ENCODE peak calls at places on chromosomes 4 and X, in nine cellular contexts. F is SW 1271; T is AG08396; B is COLO829; K is breast epithelium; V is body of pancreas; P is activated CD8-positive, alpha-beta memory T cell treated with anti-CD3 and anti-CD28 coated beads for 24 hours; M is stimulated activated CD8-positive, alpha-beta memory T cell treated with anti-CD3 and anti-CD28 coated beads, Interleukin-7, amount 100 ng/mL, for 1 hour; X is stimulated activated CD4-positive, alpha-beta T cell treated with anti-CD3 and anti-CD28 coated beads, Interleukin-1b, Interleukin-23, amount 100 ng/mL, for 4 hours. W is an unnamed sample.

GRCh38 chrX:101397779-101398178 is 7.0 kb downstream of the RPL36A start:
- DNase-seq in F (no peak), T (no peak), B (no peak), K (no peak), V (no peak), P (no peak), M (no peak), X (no peak), W (no peak)

GRCh38 chr4:172850838-172851237 is 317.8 kb upstream of the GALNT7 start:
- DNase-seq in F (no peak), T (peak), B (peak), K (no peak), V (no peak), P (no peak), M (no peak), X (no peak), W (no peak)

GRCh38 chr4:41624765-41625164 is 86.8 kb downstream of the LIMCH1 start:
- DNase-seq in F (no peak), T (no peak), B (no peak), K (no peak), V (no peak), P (no peak), M (no peak), X (no peak), W (no peak)

GRCh38 chrX:43822015-43822414 is 60.2 kb downstream of the MAOB start:
- DNase-seq in F (no peak), T (no peak), B (peak), K (no peak), V (no peak), P (no peak), M (no peak), X (no peak), W (no peak)

GRCh38 chr4:121192500-121192899 is 28.4 kb upstream of the TNIP3 start:
- DNase-seq in F (no peak), T (peak), B (peak), K (no peak), V (peak), P (no peak), M (no peak), X (no peak), W (no peak)

GRCh38 chrX:153582896-153583295 is 16.0 kb downstream of the CCNQ start:
- DNase-seq in F (no peak), T (no peak), B (peak), K (peak), V (peak), P (peak), M (no peak), X (peak), W (peak)

GRCh38 chr4:4549534-4549933 is 7.7 kb upstream of the STX18 start:
- DNase-seq in F (no peak), T (no peak), B (no peak), K (no peak), V (no peak), P (no peak), M (no peak), X (no peak), W (no peak)

GRCh38 chr4:11634283-11634682 is 205.6 kb upstream of the HS3ST1 start:
- DNase-seq in F (no peak), T (no peak), B (no peak), K (no peak), V (no peak), P (no peak), M (no peak), X (no peak), W (no peak)

GRCh38 chrX:149757206-149758067 is 16.4 kb upstream of the HSFX1 start:
- DNase-seq in F (no peak), T (no peak), B (no peak), K (no peak), V (no peak), P (no peak), M (no peak), X (no peak), W (no peak)

GRCh38 chr4:30802622-30803323 is 82.6 kb downstream of the PCDH7 start:
- DNase-seq in F (no peak), T (no peak), B (no peak), K (no peak), V (no peak), P (no peak), M (no peak), X (no peak), W (no peak)